ENCODE peak calls at places on chromosomes 6 and 20, in five cellular contexts. L is occipital lobe, H is LHCN-M2, S is A549, C is endothelial cell. N is an unnamed sample.

GRCh38 chr6:116615937-116616756 is at the start of gene RSPH4A:
- DNase-seq in L (peak; percentile 87), H (peak; percentile 95), S (peak; percentile 82), C (peak; percentile 87), N (peak; percentile 92)

GRCh38 chr6:45394586-45395095 is 16.9 kb upstream of the SUPT3H start:
- DNase-seq in L (no peak), H (no peak), S (no peak), C (no peak), N (no peak)

GRCh38 chr20:57265649-57266250 is 691 bp downstream of the BMP7 start:
- DNase-seq in L (no peak), H (no peak), S (no peak), C (peak; percentile 15), N (no peak)

GRCh38 chr6:116268589-116269293 is 11.0 kb downstream of the TSPYL1 start:
- DNase-seq in L (no peak), H (peak; percentile 80), S (peak; percentile 44), C (no peak), N (peak; percentile 82)

GRCh38 chr6:3405679-3406078 is 51.2 kb downstream of the SLC22A23 start:
- DNase-seq in L (no peak), H (peak; percentile 48), S (no peak), C (no peak), N (peak; percentile 75)

GRCh38 chr6:117601811-117602150 is 530 bp downstream of the GOPC start:
- DNase-seq in L (no peak), H (no peak), S (no peak), C (no peak), N (no peak)

GRCh38 chr20:14413835-14414234 is 76.4 kb upstream of the FLRT3 start:
- DNase-seq in L (no peak), H (no peak), S (no peak), C (no peak), N (no peak)

GRCh38 chr6:15207923-15208322 is 37.9 kb upstream of the JARID2 start:
- DNase-seq in L (no peak), H (peak; percentile 15), S (no peak), C (no peak), N (peak; percentile 6)

GRCh38 chr6:150233797-150234399 is 91.1 kb downstream of the PPP1R14C start:
- DNase-seq in L (peak; percentile 51), H (no peak), S (no peak), C (no peak), N (no peak)